ENCODE peak calls at places on chromosomes 11 and 22, in four cellular contexts. I, V, L and X are unnamed samples.

GRCh38 chr11:130533113-130533803 is 84.8 kb downstream of the ADAMTS15 start:
- DNase-seq in I (no peak), V (no peak), L (no peak), X (no peak)

GRCh38 chr11:65440831-65441499 is 18.4 kb downstream of the NEAT1 start:
- DNase-seq in I (no peak), V (no peak), L (peak), X (no peak)

GRCh38 chr11:125164422-125165110 is at the start of gene PKNOX2:
- DNase-seq in I (peak), V (peak), L (peak), X (peak)

GRCh38 chr11:32118025-32118974 is 27.4 kb downstream of the RCN1 start:
- DNase-seq in I (no peak), V (no peak), L (no peak), X (no peak)

GRCh38 chr11:61542024-61542461 is 33.5 kb downstream of the LRRC10B start:
- DNase-seq in I (no peak), V (no peak), L (no peak), X (no peak)

GRCh38 chr11:16956538-16957153 is 57.6 kb downstream of the PLEKHA7 start:
- DNase-seq in I (no peak), V (no peak), L (no peak), X (no peak)

GRCh38 chr11:131652231-131652630 is 281.8 kb downstream of the NTM start:
- DNase-seq in I (no peak), V (no peak), L (no peak), X (no peak)

GRCh38 chr11:109728056-109728455 is 306.1 kb downstream of the C11orf87 start:
- DNase-seq in I (no peak), V (no peak), L (no peak), X (no peak)

GRCh38 chr11:78855146-78855545 is 280.5 kb upstream of the NARS2 start:
- DNase-seq in I (no peak), V (no peak), L (no peak), X (no peak)

GRCh38 chr22:27686534-27686933 is 115.0 kb downstream of the MN1 start:
- DNase-seq in I (peak), V (no peak), L (peak), X (no peak)

GRCh38 chr11:84886344-84886743 is 740.8 kb downstream of the DLG2 start:
- DNase-seq in I (no peak), V (no peak), L (no peak), X (no peak)

GRCh38 chr11:84036664-84037194 is 750.6 kb upstream of the CCDC90B start:
- DNase-seq in I (no peak), V (no peak), L (no peak), X (no peak)

GRCh38 chr22:50316114-50317065 is 8.9 kb upstream of the PLXNB2 start:
- DNase-seq in I (no peak), V (no peak), L (no peak), X (no peak)

GRCh38 chr11:134882141-134882540 is 470.1 kb upstream of the B3GAT1 start:
- DNase-seq in I (no peak), V (no peak), L (no peak), X (no peak)

GRCh38 chr22:24427500-24428164 is at the start of gene ADORA2A:
- DNase-seq in I (no peak), V (no peak), L (no peak), X (peak)
- H3K27ac ChIP-seq in I (peak), V (peak), L (no peak), X (peak)

DNA sequence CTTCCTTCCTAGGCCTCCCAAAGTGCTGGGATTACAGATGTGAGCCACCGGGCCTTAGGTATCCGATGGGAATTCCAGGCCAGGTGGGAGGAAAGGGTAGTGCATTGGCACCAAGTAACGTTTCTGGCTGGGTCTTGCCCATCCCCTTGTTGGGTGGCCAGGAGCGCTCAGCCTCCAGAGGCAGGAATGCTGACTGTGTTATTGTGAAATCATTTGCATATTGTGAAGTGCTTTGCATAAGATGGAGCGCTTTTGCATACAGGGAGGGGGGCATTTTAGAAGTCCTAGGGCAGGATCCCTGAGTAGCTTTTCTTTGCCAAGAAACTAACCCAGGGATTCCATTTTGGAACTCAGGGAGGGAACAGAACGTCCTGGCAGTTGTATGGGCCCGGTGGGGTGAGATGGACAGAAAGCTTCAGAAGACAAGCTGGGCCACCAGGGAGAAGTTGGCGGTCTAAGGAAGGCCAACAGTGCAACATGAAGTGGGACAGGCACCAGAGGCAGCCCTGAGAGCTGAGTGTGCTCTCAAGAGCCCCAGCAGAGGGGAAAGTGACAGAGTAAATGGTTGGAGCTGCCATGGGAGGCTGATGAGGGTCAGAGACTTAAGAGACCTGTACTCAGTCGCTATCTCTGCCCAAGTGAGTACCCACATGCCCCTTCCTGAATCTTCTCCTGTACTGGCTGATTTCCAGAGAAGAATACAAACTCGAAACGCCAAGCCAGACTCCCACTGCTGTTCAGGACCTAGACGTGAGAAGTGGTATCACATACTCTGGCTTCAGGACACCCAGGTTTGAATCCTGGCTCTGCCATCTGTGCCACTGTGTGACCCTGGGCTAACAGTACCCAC is 1.3 kb upstream of the SLC39A13 start:
- DNase-seq in I (no peak), V (no peak), L (no peak), X (no peak)
- H3K27ac ChIP-seq in I (peak), V (peak), L (peak), X (peak)

GRCh38 chr22:28904211-28904808 is 20.9 kb downstream of the ZNRF3 start:
- DNase-seq in I (no peak), V (no peak), L (peak), X (no peak)
- H3K27ac ChIP-seq in I (peak), V (peak), L (no peak), X (no peak)

GRCh38 chr22:23517804-23518380 is 62.2 kb downstream of the IGLL1 start:
- DNase-seq in I (no peak), V (no peak), L (no peak), X (no peak)
- H3K27ac ChIP-seq in I (no peak), V (no peak), L (no peak), X (no peak)